ENCODE peak calls at places on chromosomes 6 and 20, in six cellular contexts. F, J, I, Y, C and V are unnamed samples.

GRCh38 chr20:60256811-60257210 is 298.6 kb downstream of the CDH26 start:
- DNase-seq in F (no peak), J (no peak), I (no peak), Y (no peak), C (no peak), V (no peak)

GRCh38 chr6:105620878-105621277 is 218.0 kb upstream of the PREP start:
- DNase-seq in F (no peak), J (no peak), I (no peak), Y (no peak), C (no peak), V (no peak)

GRCh38 chr20:34390769-34391447 is 27.8 kb downstream of the ITCH start:
- DNase-seq in F (peak; percentile 51), J (no peak), I (peak; percentile 46), Y (peak; percentile 40), C (no peak), V (peak; percentile 40)

GRCh38 chr6:159008656-159009288 is 8.8 kb upstream of the RSPH3 start:
- DNase-seq in F (no peak), J (no peak), I (no peak), Y (no peak), C (no peak), V (no peak)

GRCh38 chr6:116561377-116562018 is 7.9 kb downstream of the CALHM4 start:
- DNase-seq in F (peak; percentile 79), J (peak; percentile 75), I (peak; percentile 80), Y (peak; percentile 76), C (peak; percentile 69), V (peak; percentile 33)

GRCh38 chr6:14709066-14709670 is 536.7 kb upstream of the JARID2 start:
- DNase-seq in F (no peak), J (no peak), I (no peak), Y (no peak), C (no peak), V (no peak)

GRCh38 chr6:34383171-34383631 is 9.3 kb downstream of the NUDT3 start:
- DNase-seq in F (no peak), J (no peak), I (no peak), Y (no peak), C (no peak), V (no peak)

GRCh38 chr6:33427585-33428218 is 7.8 kb downstream of the SYNGAP1 start:
- DNase-seq in F (peak; percentile 65), J (peak; percentile 52), I (peak; percentile 56), Y (peak; percentile 64), C (no peak), V (no peak)

GRCh38 chr20:58640446-58640845 is 10.6 kb upstream of the STX16 start:
- DNase-seq in F (no peak), J (no peak), I (no peak), Y (no peak), C (no peak), V (no peak)

GRCh38 chr20:34938466-34939163 is 17.0 kb downstream of the GSS start:
- DNase-seq in F (peak; percentile 93), J (no peak), I (peak; percentile 67), Y (peak; percentile 73), C (no peak), V (no peak)

GRCh38 chr6:26439552-26440125 is 665 bp upstream of the BTN3A3 start:
- DNase-seq in F (no peak), J (peak; percentile 14), I (no peak), Y (no peak), C (no peak), V (no peak)

GRCh38 chr6:157813191-157813590 is 9.9 kb upstream of the SNX9 start:
- DNase-seq in F (peak; percentile 40), J (no peak), I (no peak), Y (no peak), C (no peak), V (no peak)

GRCh38 chr20:2822073-2822472 is 5.9 kb downstream of the TMEM239 start:
- DNase-seq in F (no peak), J (peak; percentile 92), I (no peak), Y (no peak), C (no peak), V (no peak)

GRCh38 chr6:167722634-167723309 is 103.9 kb upstream of the AFDN start:
- DNase-seq in F (no peak), J (no peak), I (no peak), Y (no peak), C (no peak), V (no peak)

GRCh38 chr20:49285233-49285668 is 7.4 kb upstream of the ZNFX1 start:
- DNase-seq in F (no peak), J (no peak), I (no peak), Y (no peak), C (no peak), V (no peak)
- H3K9me3 ChIP-seq in F (no peaks in the 10 kb centered on the region), J (peaks cover 58% of the 10 kb centered on the region), I (no peaks in the 10 kb centered on the region), Y (no peaks in the 10 kb centered on the region), C (peaks cover 61% of the 10 kb centered on the region), V (peaks cover 25% of the 10 kb centered on the region)

DNA sequence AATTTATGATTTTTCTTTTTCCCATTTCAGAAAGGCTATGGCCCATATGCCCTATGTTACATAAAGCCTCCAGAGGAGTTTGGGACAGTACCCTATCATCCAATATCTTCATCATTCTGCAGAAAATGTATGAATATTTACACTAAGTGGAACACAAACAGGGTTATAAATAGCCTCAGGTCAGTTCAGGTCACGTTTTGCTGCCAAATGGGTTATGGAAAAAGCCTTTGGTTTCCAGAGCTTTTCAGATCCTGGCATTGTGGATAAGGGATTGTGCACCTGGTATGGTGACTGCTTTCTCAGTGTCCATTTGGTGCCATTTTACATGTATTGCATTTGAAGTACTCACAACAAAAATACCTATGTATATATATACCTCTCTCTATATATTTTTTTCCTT is 29.4 kb downstream of the UTRN start:
- DNase-seq in F (no peak), J (no peak), I (no peak), Y (no peak), C (no peak), V (no peak)
- H3K27ac ChIP-seq in F (no peak overlapping the region), J (no peak overlapping the region), I (no peak overlapping the region), Y (peak overlapping the region; percentile 68), C (no peak overlapping the region), V (peak overlapping the region; percentile 47)

DNA sequence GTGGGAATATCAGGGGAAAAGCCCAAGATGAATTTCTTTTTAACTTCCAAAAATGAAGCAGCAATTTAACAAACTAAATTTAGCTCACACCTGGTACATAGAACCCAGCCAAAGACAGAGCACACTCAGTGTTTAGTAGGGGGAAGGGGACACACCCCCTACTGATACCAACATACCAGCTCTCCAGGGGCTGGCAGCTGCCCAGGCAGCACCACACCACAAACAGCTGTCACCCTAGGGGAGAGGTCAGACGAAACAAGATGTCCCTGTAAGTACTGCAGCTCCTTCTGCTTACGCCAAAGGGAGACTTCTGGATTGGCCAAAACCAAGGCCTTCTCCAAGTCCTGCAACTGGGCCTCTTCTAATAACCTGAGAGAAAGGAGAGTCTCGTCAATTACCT is 26.0 kb downstream of the MDN1 start:
- DNase-seq in F (no peak), J (no peak), I (no peak), Y (no peak), C (no peak), V (no peak)
- H3K4me1 ChIP-seq in F (no peaks in the 10 kb centered on the region), J (peaks cover 19% of the 10 kb centered on the region), I (no peaks in the 10 kb centered on the region), Y (no peaks in the 10 kb centered on the region), C (no peaks in the 10 kb centered on the region), V (no peaks in the 10 kb centered on the region)

GRCh38 chr6:29478740-29479139 is 9.0 kb downstream of the MAS1L start:
- DNase-seq in F (no peak), J (no peak), I (no peak), Y (no peak), C (no peak), V (no peak)
- H3K9me3 ChIP-seq in F (no peaks in the 10 kb centered on the region), J (no peaks in the 10 kb centered on the region), I (no peaks in the 10 kb centered on the region), Y (no peaks in the 10 kb centered on the region), C (peaks cover 2% of the 10 kb centered on the region), V (no peaks in the 10 kb centered on the region)

GRCh38 chr6:118320652-118321051 is 227.4 kb upstream of the PLN start:
- DNase-seq in F (no peak), J (no peak), I (no peak), Y (no peak), C (no peak), V (no peak)

GRCh38 chr6:118319890-118320289 is 228.2 kb upstream of the PLN start:
- DNase-seq in F (no peak), J (no peak), I (no peak), Y (no peak), C (no peak), V (no peak)

GRCh38 chr6:118316796-118317384 is 231.2 kb upstream of the PLN start:
- DNase-seq in F (no peak), J (no peak), I (no peak), Y (no peak), C (no peak), V (no peak)

GRCh38 chr6:118317581-118318563 is 230.2 kb upstream of the PLN start:
- DNase-seq in F (no peak), J (no peak), I (no peak), Y (no peak), C (no peak), V (no peak)

GRCh38 chr6:118318648-118319047 is 229.4 kb upstream of the PLN start:
- DNase-seq in F (no peak), J (no peak), I (no peak), Y (no peak), C (no peak), V (no peak)
- H3K27ac ChIP-seq in F (no peak overlapping the region), J (no peak overlapping the region), I (no peak overlapping the region), Y (no peak overlapping the region), C (no peak overlapping the region), V (peak overlapping the region; percentile 88)